ENCODE peak calls at places on chromosomes 7 and 10, in six cellular contexts. B is cardiac muscle cell; Q is body of pancreas; O is effector memory CD4-positive, alpha-beta T cell; F is right cardiac atrium; L is tibial artery. G is an unnamed sample.

GRCh38 chr7:52648903-52649302 is 386.5 kb upstream of the POM121L12 start:
- DNase-seq in B (no peak), Q (no peak), O (no peak), F (no peak), L (no peak), G (no peak)

GRCh38 chr7:43558071-43558470 is 24.8 kb upstream of the STK17A start:
- DNase-seq in B (no peak), Q (no peak), O (no peak), F (no peak), L (no peak), G (no peak)

GRCh38 chr10:6823770-6824169 is 243.7 kb upstream of the PRKCQ start:
- DNase-seq in B (no peak), Q (no peak), O (no peak), F (no peak), L (no peak), G (no peak)

GRCh38 chr10:92239600-92240288 is 51.1 kb downstream of the CPEB3 start:
- DNase-seq in B (peak; percentile 44), Q (peak; percentile 59), O (peak; percentile 7), F (peak; percentile 83), L (peak; percentile 70), G (no peak)

GRCh38 chr10:122044045-122044661 is 55.2 kb downstream of the TACC2 start:
- DNase-seq in B (no peak), Q (peak; percentile 74), O (no peak), F (no peak), L (peak; percentile 79), G (no peak)

GRCh38 chr7:118771672-118772071 is 547.2 kb downstream of the ANKRD7 start:
- DNase-seq in B (no peak), Q (no peak), O (no peak), F (no peak), L (no peak), G (no peak)

GRCh38 chr7:7257899-7258692 is 75.8 kb downstream of the C1GALT1 start:
- DNase-seq in B (no peak), Q (no peak), O (no peak), F (no peak), L (no peak), G (no peak)

GRCh38 chr10:86070278-86070677 is 296.3 kb downstream of the GRID1 start:
- DNase-seq in B (no peak), Q (no peak), O (no peak), F (no peak), L (no peak), G (no peak)

GRCh38 chr7:23356726-23357125 is 57.6 kb downstream of the MALSU1 start:
- DNase-seq in B (peak; percentile 38), Q (no peak), O (no peak), F (no peak), L (no peak), G (no peak)

GRCh38 chr7:25852249-25852994 is 299.6 kb upstream of the NFE2L3 start:
- DNase-seq in B (peak; percentile 66), Q (no peak), O (no peak), F (peak; percentile 84), L (peak; percentile 76), G (no peak)

GRCh38 chr10:125212150-125212809 is 51.9 kb upstream of the CTBP2 start:
- DNase-seq in B (no peak), Q (no peak), O (no peak), F (no peak), L (no peak), G (no peak)

GRCh38 chr10:102645388-102645740 is 1.1 kb downstream of the TRIM8 start:
- DNase-seq in B (no peak), Q (peak; percentile 93), O (peak; percentile 39), F (peak; percentile 88), L (peak; percentile 88), G (no peak)

GRCh38 chr7:110442386-110442837 is 648.5 kb upstream of the LRRN3 start:
- DNase-seq in B (no peak), Q (peak; percentile 12), O (no peak), F (no peak), L (no peak), G (no peak)

GRCh38 chr10:125160856-125161569 is 650 bp upstream of the CTBP2 start:
- DNase-seq in B (peak; percentile 89), Q (peak; percentile 75), O (no peak), F (peak; percentile 90), L (peak; percentile 91), G (peak; percentile 50)

GRCh38 chr10:47379445-47379785 is 4.7 kb downstream of the ZNF488 start:
- DNase-seq in B (no peak), Q (no peak), O (no peak), F (no peak), L (no peak), G (no peak)

GRCh38 chr10:68419376-68419775 is 12.3 kb upstream of the RUFY2 start:
- DNase-seq in B (no peak), Q (no peak), O (no peak), F (no peak), L (no peak), G (no peak)

GRCh38 chr10:45444022-45444421 is 70.0 kb downstream of the ALOX5 start:
- DNase-seq in B (no peak), Q (no peak), O (no peak), F (no peak), L (no peak), G (no peak)

GRCh38 chr10:16995867-16996529 is 133.6 kb downstream of the CUBN start:
- DNase-seq in B (peak; percentile 85), Q (no peak), O (no peak), F (no peak), L (no peak), G (no peak)

GRCh38 chr10:114824396-114824795 is 2.8 kb downstream of the FHIP2A start:
- DNase-seq in B (no peak), Q (no peak), O (no peak), F (no peak), L (no peak), G (no peak)

GRCh38 chr10:86261470-86261869 is 105.1 kb downstream of the GRID1 start:
- DNase-seq in B (no peak), Q (no peak), O (no peak), F (no peak), L (no peak), G (no peak)

GRCh38 chr10:93417264-93417663 is 64.9 kb downstream of the MYOF start:
- DNase-seq in B (no peak), Q (no peak), O (no peak), F (peak; percentile 70), L (no peak), G (no peak)

GRCh38 chr10:52883996-52884871 is 111.7 kb upstream of the MBL2 start:
- DNase-seq in B (peak; percentile 82), Q (peak; percentile 32), O (no peak), F (no peak), L (no peak), G (peak; percentile 39)

GRCh38 chr10:6348091-6348862 is 145.5 kb downstream of the PFKFB3 start:
- DNase-seq in B (peak; percentile 4), Q (no peak), O (peak; percentile 78), F (peak; percentile 72), L (no peak), G (no peak)

GRCh38 chr7:144784943-144785342 is 50.9 kb downstream of the TPK1 start:
- DNase-seq in B (peak; percentile 52), Q (no peak), O (no peak), F (peak; percentile 49), L (peak; percentile 73), G (no peak)

DNA sequence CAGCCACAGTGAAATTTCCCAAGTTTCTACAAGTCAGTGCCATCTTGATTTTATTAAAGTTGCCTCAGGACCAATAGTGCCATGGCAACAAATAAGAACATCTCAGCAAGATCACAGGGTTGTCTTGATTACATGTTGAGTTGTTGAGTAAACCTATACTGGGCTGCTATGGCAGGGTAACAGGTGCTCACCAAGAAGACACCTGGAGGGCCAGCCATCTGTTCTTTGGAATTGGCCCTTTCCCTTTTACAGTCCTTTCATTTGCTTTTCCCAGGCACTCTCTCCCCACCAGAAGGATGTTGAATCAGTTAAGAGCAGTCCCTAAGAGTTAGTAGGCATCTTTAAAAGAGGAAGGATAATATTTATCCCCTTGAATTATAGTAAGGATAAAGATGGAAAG is 582.0 kb downstream of the TNS3 start:
- DNase-seq in B (no peak), Q (no peak), O (no peak), F (no peak), L (no peak), G (no peak)
- H3K4me3 ChIP-seq in B (no peak overlapping the region), Q (no peak overlapping the region), O (no peak overlapping the region), F (no peak overlapping the region), L (no peak overlapping the region), G (no peak overlapping the region)

GRCh38 chr10:123143162-123143824 is 4.6 kb upstream of the HMX2 start:
- DNase-seq in B (no peak), Q (no peak), O (no peak), F (no peak), L (no peak), G (no peak)
- H3K27me3 ChIP-seq in B (peaks cover 100% of the 10 kb centered on the region), Q (peaks cover 71% of the 10 kb centered on the region), O (peaks cover 90% of the 10 kb centered on the region), F (no peaks in the 10 kb centered on the region), L (peaks cover 100% of the 10 kb centered on the region), G (peaks cover 100% of the 10 kb centered on the region)

DNA sequence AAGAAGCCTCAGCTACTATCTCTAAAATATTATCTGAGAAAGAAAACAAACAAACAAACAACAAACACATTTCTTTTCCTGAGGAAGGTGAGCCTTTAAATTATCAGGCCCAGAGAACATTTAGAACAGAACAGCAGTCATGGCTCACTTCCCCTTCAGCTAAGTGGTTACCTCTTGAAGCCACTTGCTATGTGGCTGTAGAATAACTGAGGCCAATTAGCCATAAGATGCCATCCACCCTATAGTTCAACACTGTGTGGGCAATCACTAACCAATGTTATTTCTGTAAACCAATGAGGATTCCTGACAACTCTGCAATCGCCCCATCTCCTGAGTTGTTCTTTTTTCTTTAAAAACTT is 3.7 kb upstream of the UPP1 start:
- DNase-seq in B (no peak), Q (no peak), O (no peak), F (no peak), L (no peak), G (no peak)
- H3K27ac ChIP-seq in B (no peak overlapping the region), Q (no peak overlapping the region), O (peak overlapping the region; percentile 18), F (peak overlapping the region; percentile 19), L (peak overlapping the region; percentile 91), G (peak overlapping the region; percentile 73)

GRCh38 chr7:151342102-151342646 is 562 bp downstream of the NUB1 start:
- DNase-seq in B (no peak), Q (no peak), O (no peak), F (no peak), L (no peak), G (no peak)

GRCh38 chr7:151343516-151343915 is 1.9 kb downstream of the NUB1 start:
- DNase-seq in B (no peak), Q (no peak), O (no peak), F (no peak), L (no peak), G (no peak)

GRCh38 chr7:151340794-151341356 is 737 bp upstream of the NUB1 start:
- DNase-seq in B (no peak), Q (no peak), O (no peak), F (no peak), L (no peak), G (no peak)

GRCh38 chr7:151341357-151342101 is at the start of gene NUB1:
- DNase-seq in B (peak; percentile 89), Q (peak; percentile 93), O (peak; percentile 82), F (peak; percentile 97), L (peak; percentile 95), G (peak; percentile 46)

GRCh38 chr7:151342811-151343210 is 1.2 kb downstream of the NUB1 start:
- DNase-seq in B (no peak), Q (no peak), O (no peak), F (no peak), L (no peak), G (no peak)
- H3K4me3 ChIP-seq in B (peak overlapping the region; percentile 66), Q (peak overlapping the region; percentile 50), O (peak overlapping the region; percentile 99), F (peak overlapping the region; percentile 54), L (peak overlapping the region; percentile 97), G (peak overlapping the region; percentile 71)

GRCh38 chr7:157596026-157596425 is 259.2 kb downstream of the DNAJB6 start:
- DNase-seq in B (no peak), Q (no peak), O (no peak), F (no peak), L (no peak), G (no peak)
- H3K27me3 ChIP-seq in B (peaks cover 14% of the 10 kb centered on the region), Q (no peaks in the 10 kb centered on the region), O (no peaks in the 10 kb centered on the region), F (no peaks in the 10 kb centered on the region), L (no peaks in the 10 kb centered on the region), G (no peaks in the 10 kb centered on the region)